ENCODE peak calls at places on chromosomes 12 and 14, in ten cellular contexts. One of them, this sample, is unnamed.

GRCh38 chr12:53588155-53588554 is 38.0 kb downstream of the ATF7 start:
- DNase-seq in NCI-H510A: no peak
- DNase-seq in fibroblast of mammary gland: no peak
- DNase-seq in fibroblast of lung: no peak
- DNase-seq in nucleus accumbens: no peak
- DNase-seq in activated CD8-positive, alpha-beta memory T cell treated with anti-CD3 and anti-CD28 coated beads, Interleukin-2, amount 50 U/mL, for 4 hours: no peak
- DNase-seq in ELR: no peak
- DNase-seq in 8988T: no peak
- DNase-seq in effector memory CD8-positive, alpha-beta T cell: no peak
- DNase-seq in mammary epithelial cell: no peak
- DNase-seq in this sample: no peak

GRCh38 chr12:71045781-71046180 is 112.0 kb downstream of the TSPAN8 start:
- DNase-seq in NCI-H510A: no peak
- DNase-seq in fibroblast of mammary gland: peak; percentile 96
- DNase-seq in fibroblast of lung: peak; percentile 81
- DNase-seq in nucleus accumbens: no peak
- DNase-seq in activated CD8-positive, alpha-beta memory T cell treated with anti-CD3 and anti-CD28 coated beads, Interleukin-2, amount 50 U/mL, for 4 hours: no peak
- DNase-seq in ELR: no peak
- DNase-seq in 8988T: no peak
- DNase-seq in effector memory CD8-positive, alpha-beta T cell: no peak
- DNase-seq in mammary epithelial cell: no peak
- DNase-seq in this sample: no peak

GRCh38 chr14:96417254-96417653 is 25.3 kb downstream of the AK7 start:
- DNase-seq in NCI-H510A: no peak
- DNase-seq in fibroblast of mammary gland: no peak
- DNase-seq in fibroblast of lung: no peak
- DNase-seq in nucleus accumbens: no peak
- DNase-seq in activated CD8-positive, alpha-beta memory T cell treated with anti-CD3 and anti-CD28 coated beads, Interleukin-2, amount 50 U/mL, for 4 hours: no peak
- DNase-seq in ELR: no peak
- DNase-seq in 8988T: no peak
- DNase-seq in effector memory CD8-positive, alpha-beta T cell: no peak
- DNase-seq in mammary epithelial cell: no peak
- DNase-seq in this sample: no peak

GRCh38 chr14:100173353-100173752 is 13.9 kb upstream of the DEGS2 start:
- DNase-seq in NCI-H510A: no peak
- DNase-seq in fibroblast of mammary gland: no peak
- DNase-seq in fibroblast of lung: no peak
- DNase-seq in nucleus accumbens: no peak
- DNase-seq in activated CD8-positive, alpha-beta memory T cell treated with anti-CD3 and anti-CD28 coated beads, Interleukin-2, amount 50 U/mL, for 4 hours: no peak
- DNase-seq in ELR: no peak
- DNase-seq in 8988T: no peak
- DNase-seq in effector memory CD8-positive, alpha-beta T cell: no peak
- DNase-seq in mammary epithelial cell: no peak
- DNase-seq in this sample: no peak

GRCh38 chr12:71695782-71696181 is 9.9 kb downstream of the TMEM19 start:
- DNase-seq in NCI-H510A: no peak
- DNase-seq in fibroblast of mammary gland: no peak
- DNase-seq in fibroblast of lung: no peak
- DNase-seq in nucleus accumbens: no peak
- DNase-seq in activated CD8-positive, alpha-beta memory T cell treated with anti-CD3 and anti-CD28 coated beads, Interleukin-2, amount 50 U/mL, for 4 hours: no peak
- DNase-seq in ELR: no peak
- DNase-seq in 8988T: no peak
- DNase-seq in effector memory CD8-positive, alpha-beta T cell: no peak
- DNase-seq in mammary epithelial cell: no peak
- DNase-seq in this sample: no peak

GRCh38 chr12:68611094-68611818 is 557 bp downstream of the RAP1B start:
- DNase-seq in NCI-H510A: no peak
- DNase-seq in fibroblast of mammary gland: peak; percentile 65
- DNase-seq in fibroblast of lung: peak; percentile 78
- DNase-seq in nucleus accumbens: no peak
- DNase-seq in activated CD8-positive, alpha-beta memory T cell treated with anti-CD3 and anti-CD28 coated beads, Interleukin-2, amount 50 U/mL, for 4 hours: peak; percentile 38
- DNase-seq in ELR: peak; percentile 63
- DNase-seq in 8988T: no peak
- DNase-seq in effector memory CD8-positive, alpha-beta T cell: peak; percentile 55
- DNase-seq in mammary epithelial cell: peak; percentile 54
- DNase-seq in this sample: peak; percentile 85

GRCh38 chr14:96581902-96582640 is 79.9 kb downstream of the PAPOLA start:
- DNase-seq in NCI-H510A: no peak
- DNase-seq in fibroblast of mammary gland: no peak
- DNase-seq in fibroblast of lung: no peak
- DNase-seq in nucleus accumbens: no peak
- DNase-seq in activated CD8-positive, alpha-beta memory T cell treated with anti-CD3 and anti-CD28 coated beads, Interleukin-2, amount 50 U/mL, for 4 hours: no peak
- DNase-seq in ELR: no peak
- DNase-seq in 8988T: no peak
- DNase-seq in effector memory CD8-positive, alpha-beta T cell: no peak
- DNase-seq in mammary epithelial cell: no peak
- DNase-seq in this sample: peak; percentile 89

GRCh38 chr12:20716985-20717384 is 21.9 kb downstream of the SLCO1C1 start:
- DNase-seq in NCI-H510A: no peak
- DNase-seq in fibroblast of mammary gland: no peak
- DNase-seq in fibroblast of lung: no peak
- DNase-seq in nucleus accumbens: no peak
- DNase-seq in activated CD8-positive, alpha-beta memory T cell treated with anti-CD3 and anti-CD28 coated beads, Interleukin-2, amount 50 U/mL, for 4 hours: no peak
- DNase-seq in ELR: no peak
- DNase-seq in 8988T: no peak
- DNase-seq in effector memory CD8-positive, alpha-beta T cell: no peak
- DNase-seq in mammary epithelial cell: no peak
- DNase-seq in this sample: no peak

GRCh38 chr12:120468271-120468845 is 1.2 kb downstream of the SRSF9 start:
- DNase-seq in NCI-H510A: no peak
- DNase-seq in fibroblast of mammary gland: peak; percentile 66
- DNase-seq in fibroblast of lung: peak; percentile 71
- DNase-seq in nucleus accumbens: no peak
- DNase-seq in activated CD8-positive, alpha-beta memory T cell treated with anti-CD3 and anti-CD28 coated beads, Interleukin-2, amount 50 U/mL, for 4 hours: no peak
- DNase-seq in ELR: peak; percentile 71
- DNase-seq in 8988T: no peak
- DNase-seq in effector memory CD8-positive, alpha-beta T cell: no peak
- DNase-seq in mammary epithelial cell: peak; percentile 51
- DNase-seq in this sample: peak; percentile 75

GRCh38 chr14:101193845-101194355 is 290.4 kb upstream of the RTL1 start:
- DNase-seq in NCI-H510A: no peak
- DNase-seq in fibroblast of mammary gland: no peak
- DNase-seq in fibroblast of lung: no peak
- DNase-seq in nucleus accumbens: no peak
- DNase-seq in activated CD8-positive, alpha-beta memory T cell treated with anti-CD3 and anti-CD28 coated beads, Interleukin-2, amount 50 U/mL, for 4 hours: no peak
- DNase-seq in ELR: no peak
- DNase-seq in 8988T: peak; percentile 2
- DNase-seq in effector memory CD8-positive, alpha-beta T cell: no peak
- DNase-seq in mammary epithelial cell: no peak
- DNase-seq in this sample: no peak

GRCh38 chr14:41718477-41719166 is 111.9 kb downstream of the LRFN5 start:
- DNase-seq in NCI-H510A: peak; percentile 25
- DNase-seq in fibroblast of mammary gland: no peak
- DNase-seq in fibroblast of lung: no peak
- DNase-seq in nucleus accumbens: no peak
- DNase-seq in activated CD8-positive, alpha-beta memory T cell treated with anti-CD3 and anti-CD28 coated beads, Interleukin-2, amount 50 U/mL, for 4 hours: no peak
- DNase-seq in ELR: no peak
- DNase-seq in 8988T: no peak
- DNase-seq in effector memory CD8-positive, alpha-beta T cell: no peak
- DNase-seq in mammary epithelial cell: no peak
- DNase-seq in this sample: peak; percentile 52

GRCh38 chr12:13744566-13744965 is 236.8 kb downstream of the GRIN2B start:
- DNase-seq in NCI-H510A: no peak
- DNase-seq in fibroblast of mammary gland: no peak
- DNase-seq in fibroblast of lung: no peak
- DNase-seq in nucleus accumbens: no peak
- DNase-seq in activated CD8-positive, alpha-beta memory T cell treated with anti-CD3 and anti-CD28 coated beads, Interleukin-2, amount 50 U/mL, for 4 hours: no peak
- DNase-seq in ELR: no peak
- DNase-seq in 8988T: no peak
- DNase-seq in effector memory CD8-positive, alpha-beta T cell: no peak
- DNase-seq in mammary epithelial cell: no peak
- DNase-seq in this sample: no peak

GRCh38 chr12:116977465-116978380 is 67.0 kb downstream of the FBXW8 start:
- DNase-seq in NCI-H510A: no peak
- DNase-seq in fibroblast of mammary gland: no peak
- DNase-seq in fibroblast of lung: no peak
- DNase-seq in nucleus accumbens: no peak
- DNase-seq in activated CD8-positive, alpha-beta memory T cell treated with anti-CD3 and anti-CD28 coated beads, Interleukin-2, amount 50 U/mL, for 4 hours: no peak
- DNase-seq in ELR: no peak
- DNase-seq in 8988T: no peak
- DNase-seq in effector memory CD8-positive, alpha-beta T cell: no peak
- DNase-seq in mammary epithelial cell: no peak
- DNase-seq in this sample: peak; percentile 88

GRCh38 chr12:2288001-2288400 is 235.2 kb downstream of the CACNA1C start:
- DNase-seq in NCI-H510A: peak; percentile 49
- DNase-seq in fibroblast of mammary gland: peak; percentile 65
- DNase-seq in fibroblast of lung: peak; percentile 64
- DNase-seq in nucleus accumbens: no peak
- DNase-seq in activated CD8-positive, alpha-beta memory T cell treated with anti-CD3 and anti-CD28 coated beads, Interleukin-2, amount 50 U/mL, for 4 hours: no peak
- DNase-seq in ELR: peak; percentile 58
- DNase-seq in 8988T: no peak
- DNase-seq in effector memory CD8-positive, alpha-beta T cell: no peak
- DNase-seq in mammary epithelial cell: no peak
- DNase-seq in this sample: no peak

GRCh38 chr12:20490213-20490612 is 121.9 kb downstream of the PDE3A start:
- DNase-seq in NCI-H510A: no peak
- DNase-seq in fibroblast of mammary gland: peak; percentile 38
- DNase-seq in fibroblast of lung: no peak
- DNase-seq in nucleus accumbens: no peak
- DNase-seq in activated CD8-positive, alpha-beta memory T cell treated with anti-CD3 and anti-CD28 coated beads, Interleukin-2, amount 50 U/mL, for 4 hours: no peak
- DNase-seq in ELR: no peak
- DNase-seq in 8988T: no peak
- DNase-seq in effector memory CD8-positive, alpha-beta T cell: no peak
- DNase-seq in mammary epithelial cell: no peak
- DNase-seq in this sample: no peak

GRCh38 chr12:69685810-69686209 is 13.3 kb downstream of the BEST3 start:
- DNase-seq in NCI-H510A: no peak
- DNase-seq in fibroblast of mammary gland: peak; percentile 92
- DNase-seq in fibroblast of lung: peak; percentile 2
- DNase-seq in nucleus accumbens: no peak
- DNase-seq in activated CD8-positive, alpha-beta memory T cell treated with anti-CD3 and anti-CD28 coated beads, Interleukin-2, amount 50 U/mL, for 4 hours: no peak
- DNase-seq in ELR: peak; percentile 85
- DNase-seq in 8988T: no peak
- DNase-seq in effector memory CD8-positive, alpha-beta T cell: no peak
- DNase-seq in mammary epithelial cell: peak; percentile 95
- DNase-seq in this sample: no peak

GRCh38 chr12:1161197-1161596 is 170.2 kb downstream of the ERC1 start:
- DNase-seq in NCI-H510A: no peak
- DNase-seq in fibroblast of mammary gland: no peak
- DNase-seq in fibroblast of lung: no peak
- DNase-seq in nucleus accumbens: no peak
- DNase-seq in activated CD8-positive, alpha-beta memory T cell treated with anti-CD3 and anti-CD28 coated beads, Interleukin-2, amount 50 U/mL, for 4 hours: no peak
- DNase-seq in ELR: no peak
- DNase-seq in 8988T: no peak
- DNase-seq in effector memory CD8-positive, alpha-beta T cell: no peak
- DNase-seq in mammary epithelial cell: no peak
- DNase-seq in this sample: no peak